ENCODE peak calls at places on chromosomes 6 and 20, in seven cellular contexts. One of them, this sample, is unnamed.

GRCh38 chr20:53869466-53870258 is 200.7 kb downstream of the BCAS1 start:
- DNase-seq in body of pancreas: peak
- DNase-seq in breast epithelium: peak
- DNase-seq in GM12892: no peak
- DNase-seq in adrenal gland: peak
- DNase-seq in ovary: no peak
- DNase-seq in IMR-90: peak
- DNase-seq in this sample: no peak

GRCh38 chr20:59141818-59142581 is 21.6 kb upstream of the ZNF831 start:
- DNase-seq in body of pancreas: no peak
- DNase-seq in breast epithelium: no peak
- DNase-seq in GM12892: no peak
- DNase-seq in adrenal gland: no peak
- DNase-seq in ovary: no peak
- DNase-seq in IMR-90: peak
- DNase-seq in this sample: no peak

GRCh38 chr6:48472535-48472934 is 361.5 kb upstream of the PTCHD4 start:
- DNase-seq in body of pancreas: no peak
- DNase-seq in breast epithelium: no peak
- DNase-seq in GM12892: no peak
- DNase-seq in adrenal gland: no peak
- DNase-seq in ovary: no peak
- DNase-seq in IMR-90: no peak
- DNase-seq in this sample: no peak

GRCh38 chr20:3328501-3328900 is 79.0 kb downstream of the DNAAF9 start:
- DNase-seq in body of pancreas: no peak
- DNase-seq in breast epithelium: no peak
- DNase-seq in GM12892: no peak
- DNase-seq in adrenal gland: no peak
- DNase-seq in ovary: no peak
- DNase-seq in IMR-90: no peak
- DNase-seq in this sample: no peak

GRCh38 chr20:51442602-51443001 is 99.9 kb downstream of the NFATC2 start:
- DNase-seq in body of pancreas: no peak
- DNase-seq in breast epithelium: no peak
- DNase-seq in GM12892: no peak
- DNase-seq in adrenal gland: no peak
- DNase-seq in ovary: no peak
- DNase-seq in IMR-90: no peak
- DNase-seq in this sample: no peak

GRCh38 chr6:90809035-90809434 is 222.2 kb upstream of the MAP3K7 start:
- DNase-seq in body of pancreas: no peak
- DNase-seq in breast epithelium: no peak
- DNase-seq in GM12892: no peak
- DNase-seq in adrenal gland: no peak
- DNase-seq in ovary: no peak
- DNase-seq in IMR-90: no peak
- DNase-seq in this sample: no peak

GRCh38 chr6:55704421-55704820 is 125.4 kb upstream of the HMGCLL1 start:
- DNase-seq in body of pancreas: no peak
- DNase-seq in breast epithelium: no peak
- DNase-seq in GM12892: no peak
- DNase-seq in adrenal gland: no peak
- DNase-seq in ovary: no peak
- DNase-seq in IMR-90: peak
- DNase-seq in this sample: no peak

GRCh38 chr6:35043381-35043780 is 97.8 kb downstream of the TCP11 start:
- DNase-seq in body of pancreas: no peak
- DNase-seq in breast epithelium: no peak
- DNase-seq in GM12892: no peak
- DNase-seq in adrenal gland: no peak
- DNase-seq in ovary: no peak
- DNase-seq in IMR-90: no peak
- DNase-seq in this sample: no peak

DNA sequence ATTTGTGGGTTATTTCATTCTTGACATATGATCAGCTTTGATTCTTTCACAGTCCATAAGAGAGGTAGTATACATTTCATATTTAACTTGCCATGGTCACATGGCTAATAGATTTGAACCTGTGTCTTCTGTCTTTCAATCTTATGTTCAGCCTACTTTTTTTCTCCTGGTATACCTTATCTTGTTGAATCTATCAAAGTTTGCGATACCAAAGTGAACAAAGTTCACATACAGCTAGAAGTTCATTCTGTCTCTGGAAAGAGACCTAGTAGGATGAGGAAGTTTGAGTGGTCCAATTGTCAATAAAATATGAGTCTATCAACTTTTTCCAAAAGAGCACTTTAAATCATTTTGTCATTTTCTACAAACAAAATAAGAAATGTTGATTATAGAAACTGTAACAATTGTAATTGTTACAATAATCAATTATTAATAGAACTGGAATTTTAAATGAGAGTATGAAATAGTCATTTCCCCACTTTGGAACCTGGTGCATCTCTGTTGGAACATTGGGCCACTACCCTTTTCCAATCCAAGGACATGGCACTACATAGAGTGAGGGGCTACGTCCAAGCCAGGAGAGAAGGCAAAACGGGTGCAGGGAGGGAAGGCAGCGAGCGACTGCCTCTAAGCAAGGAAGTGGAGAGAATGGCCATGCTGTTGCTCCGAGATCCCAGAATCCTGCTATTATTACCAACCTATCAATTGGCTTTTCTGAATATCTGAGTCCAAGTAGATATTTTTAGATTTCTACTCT is 194.2 kb upstream of the FOXQ1 start:
- DNase-seq in body of pancreas: no peak
- DNase-seq in breast epithelium: no peak
- DNase-seq in GM12892: no peak
- DNase-seq in adrenal gland: no peak
- DNase-seq in ovary: no peak
- DNase-seq in IMR-90: no peak
- DNase-seq in this sample: no peak
- TF ChIP-seq POLR2A in body of pancreas: no peak
- TF ChIP-seq POLR2A in breast epithelium: no peak
- TF ChIP-seq POLR2A in GM12892: no peak
- TF ChIP-seq POLR2A in adrenal gland: no peak
- TF ChIP-seq POLR2A in ovary: no peak
- TF ChIP-seq POLR2A in IMR-90: no peak
- TF ChIP-seq POLR2A in this sample: no peak

GRCh38 chr6:28384143-28384533 is 15.4 kb downstream of the ZSCAN12 start:
- DNase-seq in body of pancreas: no peak
- DNase-seq in breast epithelium: no peak
- DNase-seq in GM12892: no peak
- DNase-seq in adrenal gland: no peak
- DNase-seq in ovary: no peak
- DNase-seq in IMR-90: no peak
- DNase-seq in this sample: no peak

GRCh38 chr6:28377879-28378278 is 21.7 kb downstream of the ZSCAN12 start:
- DNase-seq in body of pancreas: no peak
- DNase-seq in breast epithelium: no peak
- DNase-seq in GM12892: no peak
- DNase-seq in adrenal gland: no peak
- DNase-seq in ovary: no peak
- DNase-seq in IMR-90: no peak
- DNase-seq in this sample: no peak

GRCh38 chr6:28380381-28380780 is 19.2 kb downstream of the ZSCAN12 start:
- DNase-seq in body of pancreas: no peak
- DNase-seq in breast epithelium: no peak
- DNase-seq in GM12892: no peak
- DNase-seq in adrenal gland: no peak
- DNase-seq in ovary: no peak
- DNase-seq in IMR-90: no peak
- DNase-seq in this sample: no peak

GRCh38 chr6:28378644-28379043 is 20.9 kb downstream of the ZSCAN12 start:
- DNase-seq in body of pancreas: no peak
- DNase-seq in breast epithelium: no peak
- DNase-seq in GM12892: no peak
- DNase-seq in adrenal gland: no peak
- DNase-seq in ovary: no peak
- DNase-seq in IMR-90: no peak
- DNase-seq in this sample: no peak

DNA sequence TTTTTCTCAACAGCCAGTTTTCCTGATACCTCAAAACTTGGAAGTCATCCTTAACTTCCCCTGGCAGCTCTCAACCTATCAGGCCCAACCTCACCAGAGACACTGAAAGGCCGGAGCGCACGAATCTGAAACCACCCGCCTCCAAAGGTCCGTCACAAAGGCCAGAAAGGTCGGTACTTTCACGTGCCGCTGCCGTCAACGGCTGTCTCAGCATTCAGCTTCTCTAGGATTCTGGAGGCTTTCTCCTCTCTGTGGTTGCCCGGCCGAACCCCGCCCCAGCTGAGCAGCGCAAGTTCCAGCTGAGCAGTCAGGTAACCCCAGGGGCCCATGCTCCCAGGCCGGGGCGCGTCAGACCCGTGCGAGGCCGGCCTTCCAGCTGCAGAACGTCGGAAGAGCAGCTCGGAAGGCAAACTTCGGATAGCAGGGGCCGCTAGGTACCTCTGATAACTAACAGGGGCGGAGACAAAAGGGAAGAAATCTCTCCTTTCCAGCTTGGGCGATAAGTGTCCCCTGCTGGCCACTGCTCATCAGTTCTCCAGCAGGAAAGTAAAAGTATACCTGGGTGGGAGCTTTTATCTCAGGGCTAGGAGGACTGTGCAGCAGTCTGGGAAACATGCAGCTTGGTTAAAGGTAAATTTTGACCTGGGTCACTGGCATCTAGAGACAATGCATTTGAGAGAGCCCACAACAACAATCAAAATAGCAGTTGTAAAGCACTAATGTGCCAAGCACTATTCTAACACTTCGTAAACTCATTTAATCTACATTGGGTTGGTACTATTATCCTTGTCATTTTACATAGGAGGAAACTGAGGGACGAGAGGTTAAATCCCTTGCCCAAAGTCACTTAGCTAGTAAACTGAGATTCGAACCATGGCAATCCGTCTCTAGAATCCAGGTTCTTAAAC is 16.1 kb downstream of the ZSCAN12 start:
- DNase-seq in body of pancreas: peak
- DNase-seq in breast epithelium: peak
- DNase-seq in GM12892: no peak
- DNase-seq in adrenal gland: peak
- DNase-seq in ovary: peak
- DNase-seq in IMR-90: peak
- DNase-seq in this sample: peak
- TF ChIP-seq POLR2A in body of pancreas: peak
- TF ChIP-seq POLR2A in breast epithelium: no peak
- TF ChIP-seq POLR2A in GM12892: peak
- TF ChIP-seq POLR2A in adrenal gland: peak
- TF ChIP-seq POLR2A in ovary: no peak
- TF ChIP-seq POLR2A in IMR-90: peak
- TF ChIP-seq POLR2A in this sample: peak

GRCh38 chr6:143060354-143060805 is 309 bp upstream of the AIG1 start:
- DNase-seq in body of pancreas: peak
- DNase-seq in breast epithelium: peak
- DNase-seq in GM12892: peak
- DNase-seq in adrenal gland: peak
- DNase-seq in ovary: peak
- DNase-seq in IMR-90: peak
- DNase-seq in this sample: peak

GRCh38 chr6:143059616-143060353 is 904 bp upstream of the AIG1 start:
- DNase-seq in body of pancreas: peak
- DNase-seq in breast epithelium: peak
- DNase-seq in GM12892: no peak
- DNase-seq in adrenal gland: peak
- DNase-seq in ovary: no peak
- DNase-seq in IMR-90: peak
- DNase-seq in this sample: no peak

GRCh38 chr6:143061597-143062385 is 1.1 kb downstream of the AIG1 start:
- DNase-seq in body of pancreas: no peak
- DNase-seq in breast epithelium: no peak
- DNase-seq in GM12892: no peak
- DNase-seq in adrenal gland: peak
- DNase-seq in ovary: no peak
- DNase-seq in IMR-90: peak
- DNase-seq in this sample: no peak

GRCh38 chr6:143062551-143062950 is 1.9 kb downstream of the AIG1 start:
- DNase-seq in body of pancreas: no peak
- DNase-seq in breast epithelium: no peak
- DNase-seq in GM12892: no peak
- DNase-seq in adrenal gland: no peak
- DNase-seq in ovary: no peak
- DNase-seq in IMR-90: no peak
- DNase-seq in this sample: no peak

DNA sequence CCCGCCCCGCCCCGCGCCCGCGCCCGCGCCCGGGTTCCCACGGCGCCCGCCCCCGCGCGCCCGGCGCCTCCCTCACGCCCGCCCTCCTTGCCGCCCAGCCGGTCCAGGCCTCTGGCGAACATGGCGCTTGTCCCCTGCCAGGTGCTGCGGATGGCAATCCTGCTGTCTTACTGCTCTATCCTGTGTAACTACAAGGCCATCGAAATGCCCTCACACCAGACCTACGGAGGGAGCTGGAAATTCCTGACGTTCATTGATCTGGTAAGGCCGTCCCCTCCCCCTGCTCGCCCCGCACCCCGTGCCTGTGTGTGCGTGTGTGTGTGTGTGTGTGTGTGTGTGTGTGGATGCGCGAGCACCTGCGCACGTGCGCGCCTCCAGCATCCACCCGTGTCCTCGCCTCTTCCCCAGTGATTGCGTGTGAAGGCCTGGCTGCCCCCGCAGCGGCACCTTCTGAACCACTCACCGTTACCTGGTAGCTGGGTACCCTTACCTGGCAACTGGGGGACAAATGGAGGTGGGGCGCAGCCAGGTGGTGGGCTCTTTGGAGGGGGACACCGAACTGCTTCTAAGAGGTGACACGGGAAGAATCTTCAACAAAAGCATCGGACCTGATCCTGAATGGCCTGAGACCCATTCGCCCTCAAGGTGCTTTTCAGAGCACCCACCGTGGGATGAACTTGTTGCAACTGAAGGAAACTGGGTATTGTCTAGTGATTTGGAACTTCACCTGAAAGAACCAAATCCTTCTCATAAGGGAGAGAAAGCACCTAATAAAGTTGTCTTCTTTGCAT is at the start of gene AIG1:
- DNase-seq in body of pancreas: no peak
- DNase-seq in breast epithelium: peak
- DNase-seq in GM12892: no peak
- DNase-seq in adrenal gland: peak
- DNase-seq in ovary: peak
- DNase-seq in IMR-90: no peak
- DNase-seq in this sample: no peak
- TF ChIP-seq POLR2A in body of pancreas: no peak
- TF ChIP-seq POLR2A in breast epithelium: no peak
- TF ChIP-seq POLR2A in GM12892: peak
- TF ChIP-seq POLR2A in adrenal gland: no peak
- TF ChIP-seq POLR2A in ovary: no peak
- TF ChIP-seq POLR2A in IMR-90: no peak
- TF ChIP-seq POLR2A in this sample: peak

DNA sequence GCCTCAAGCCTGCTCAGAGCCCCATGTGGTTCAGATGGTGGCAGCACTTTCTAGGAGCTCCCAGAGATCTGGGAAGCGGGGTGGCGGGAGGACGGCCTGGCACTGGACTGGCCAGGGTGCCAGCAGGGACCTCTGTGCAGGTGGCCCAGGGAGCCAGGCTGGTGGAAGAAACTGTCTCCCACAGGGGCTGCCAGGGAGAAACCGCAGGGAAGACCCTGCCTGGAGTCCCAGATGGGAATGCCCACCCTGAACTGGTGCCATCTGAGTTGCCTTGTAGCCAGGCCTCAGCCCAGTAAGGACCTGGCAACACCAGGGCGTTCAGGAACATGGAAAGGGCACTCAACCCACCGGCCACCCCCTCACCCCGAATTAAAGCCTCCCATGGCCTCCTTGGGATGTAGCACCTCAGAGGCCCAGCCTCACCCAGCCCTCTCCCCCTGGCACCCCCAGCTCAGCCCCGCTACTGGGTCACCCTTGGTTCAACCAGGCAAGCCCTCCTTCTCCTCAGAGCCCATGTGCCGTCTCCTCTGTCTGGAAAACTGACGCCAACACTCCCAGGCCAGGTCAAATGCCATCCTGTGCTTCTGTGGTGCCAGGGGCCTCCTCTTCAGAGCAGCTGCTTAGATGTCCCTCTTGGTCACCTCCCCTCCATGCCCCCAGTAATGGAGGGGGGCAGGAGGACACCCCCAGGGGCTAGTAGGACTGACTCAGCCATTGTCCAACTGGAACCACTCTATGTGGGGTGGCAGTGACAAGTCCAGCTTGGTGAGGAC is 5.9 kb upstream of the C20orf144 start:
- DNase-seq in body of pancreas: no peak
- DNase-seq in breast epithelium: no peak
- DNase-seq in GM12892: no peak
- DNase-seq in adrenal gland: peak
- DNase-seq in ovary: peak
- DNase-seq in IMR-90: no peak
- DNase-seq in this sample: no peak
- TF ChIP-seq POLR2A in body of pancreas: no peak
- TF ChIP-seq POLR2A in breast epithelium: no peak
- TF ChIP-seq POLR2A in GM12892: no peak
- TF ChIP-seq POLR2A in adrenal gland: no peak
- TF ChIP-seq POLR2A in ovary: no peak
- TF ChIP-seq POLR2A in IMR-90: no peak
- TF ChIP-seq POLR2A in this sample: no peak

This sample was measured in GM12891.